ENCODE peak calls at places on chromosomes 16 and 17, in six cellular contexts. V is OCI-LY7; S is NT2/D1; F is HCT116; P is naive thymus-derived CD4-positive, alpha-beta T cell; A is CD4-positive, alpha-beta memory T cell. N is an unnamed sample. For H3K9me3 and H3K4me1, the result is how much of the 10 kb centered on the place peaks cover.

GRCh38 chr16:68901910-68902309 is 58.6 kb downstream of the TANGO6 start:
- DNase-seq in V (no peak), S (no peak), F (no peak), P (no peak), A (no peak), N (no peak)

GRCh38 chr16:19344224-19344801 is 58.8 kb downstream of the CLEC19A start:
- DNase-seq in V (no peak), S (no peak), F (no peak), P (no peak), A (no peak), N (no peak)

GRCh38 chr16:71440669-71441347 is 1.0 kb downstream of the TLE7 start:
- DNase-seq in V (no peak), S (no peak), F (no peak), P (no peak), A (no peak), N (no peak)

GRCh38 chr17:52383493-52384100 is 225.1 kb upstream of the CA10 start:
- DNase-seq in V (peak), S (peak), F (peak), P (no peak), A (no peak), N (no peak)

GRCh38 chr16:5615868-5616642 is 518.5 kb upstream of the EEF2KMT start:
- DNase-seq in V (peak), S (peak), F (peak), P (no peak), A (no peak), N (no peak)

GRCh38 chr16:55647798-55648197 is 8.0 kb upstream of the SLC6A2 start:
- DNase-seq in V (no peak), S (no peak), F (no peak), P (no peak), A (no peak), N (no peak)

GRCh38 chr17:75102385-75102821 is 7.4 kb upstream of the ARMC7 start:
- DNase-seq in V (peak), S (no peak), F (no peak), P (no peak), A (no peak), N (no peak)

GRCh38 chr17:72392056-72393010 is 271.5 kb downstream of the SOX9 start:
- DNase-seq in V (peak), S (no peak), F (no peak), P (no peak), A (no peak), N (no peak)

GRCh38 chr17:34307110-34307509 is 12.1 kb upstream of the CCL8 start:
- DNase-seq in V (no peak), S (no peak), F (no peak), P (no peak), A (no peak), N (no peak)

GRCh38 chr17:9729034-9729650 is 62.2 kb downstream of the DHRS7C start:
- DNase-seq in V (peak), S (peak), F (peak), P (no peak), A (peak), N (peak)

GRCh38 chr17:77738666-77739531 is 219.6 kb upstream of the TNRC6C start:
- DNase-seq in V (no peak), S (no peak), F (no peak), P (no peak), A (no peak), N (no peak)

GRCh38 chr17:82018152-82019041 is 4.3 kb downstream of the CENPX start:
- DNase-seq in V (no peak), S (no peak), F (no peak), P (no peak), A (no peak), N (no peak)

GRCh38 chr17:34826332-34826731 is 134.9 kb downstream of the CCT6B start:
- DNase-seq in V (no peak), S (no peak), F (no peak), P (no peak), A (no peak), N (no peak)

DNA sequence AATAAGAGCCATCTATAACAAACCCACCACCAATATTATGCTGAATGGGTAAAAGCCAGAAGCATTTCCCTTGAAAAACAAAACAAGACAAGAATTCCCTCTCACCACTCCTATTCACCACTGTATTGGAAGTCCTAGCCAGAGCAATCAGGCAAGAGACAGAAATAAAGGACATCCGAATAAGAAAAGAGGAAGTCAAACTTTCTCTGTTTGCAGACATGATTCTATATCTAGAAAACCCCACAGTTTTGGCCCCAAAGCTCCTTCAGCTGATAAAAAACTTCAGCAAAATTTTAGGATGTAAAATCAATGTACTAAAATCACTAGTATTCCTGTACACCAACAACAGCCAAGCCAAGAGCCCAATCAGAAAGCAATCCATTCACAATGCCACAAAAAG is 271.8 kb upstream of the AXIN2 start:
- DNase-seq in V (no peak), S (no peak), F (no peak), P (no peak), A (no peak), N (no peak)
- H3K9me3 ChIP-seq in V (under half), S (under half), F (under half), P (under half), A (under half), N (under half)

DNA sequence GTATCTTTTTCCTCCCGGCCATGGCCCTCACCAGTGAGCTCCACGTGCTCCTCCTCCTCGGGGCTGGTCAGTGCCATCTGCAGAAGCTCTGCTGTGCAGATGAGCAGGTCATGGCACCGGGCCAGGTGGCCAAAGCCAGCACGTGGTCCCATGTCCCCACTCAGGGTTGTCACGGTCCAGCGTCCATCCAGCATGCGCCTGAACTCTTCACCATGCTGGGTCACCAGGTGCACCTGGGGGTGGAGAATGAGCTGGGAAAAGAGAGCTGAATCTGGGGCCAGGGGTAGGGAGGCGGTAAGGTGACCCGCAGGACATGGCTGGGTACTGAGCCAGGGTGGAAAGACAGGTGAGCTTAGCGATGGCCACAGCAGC is 1.3 kb downstream of the DHX58 start:
- DNase-seq in V (no peak), S (no peak), F (no peak), P (no peak), A (no peak), N (no peak)
- H3K4me3 ChIP-seq in V (no peak), S (no peak), F (no peak), P (peak), A (no peak), N (no peak)

DNA sequence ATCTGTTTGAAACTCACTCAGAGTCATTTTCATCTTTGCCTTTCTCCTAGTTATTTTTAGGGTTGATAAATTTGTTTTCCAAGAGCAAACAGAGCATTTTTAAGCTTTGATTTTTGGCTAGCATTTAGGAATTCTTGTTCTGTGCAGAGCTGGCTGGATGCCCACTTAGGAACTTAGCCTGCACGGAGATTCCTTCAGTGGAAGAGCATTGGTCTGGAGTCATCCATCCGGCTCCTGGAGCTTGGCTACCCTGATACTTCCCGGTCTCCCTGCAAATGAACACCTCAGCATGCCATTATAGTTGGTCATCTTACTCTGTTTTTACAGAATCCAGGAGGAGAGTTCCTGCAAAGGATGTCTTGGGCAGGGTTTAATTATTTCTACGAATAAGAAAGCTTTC is 57.1 kb downstream of the SPECC1 start:
- DNase-seq in V (no peak), S (no peak), F (no peak), P (no peak), A (no peak), N (no peak)
- H3K4me1 ChIP-seq in V (under half), S (under half), F (under half), P (under half), A (under half), N (under half)

DNA sequence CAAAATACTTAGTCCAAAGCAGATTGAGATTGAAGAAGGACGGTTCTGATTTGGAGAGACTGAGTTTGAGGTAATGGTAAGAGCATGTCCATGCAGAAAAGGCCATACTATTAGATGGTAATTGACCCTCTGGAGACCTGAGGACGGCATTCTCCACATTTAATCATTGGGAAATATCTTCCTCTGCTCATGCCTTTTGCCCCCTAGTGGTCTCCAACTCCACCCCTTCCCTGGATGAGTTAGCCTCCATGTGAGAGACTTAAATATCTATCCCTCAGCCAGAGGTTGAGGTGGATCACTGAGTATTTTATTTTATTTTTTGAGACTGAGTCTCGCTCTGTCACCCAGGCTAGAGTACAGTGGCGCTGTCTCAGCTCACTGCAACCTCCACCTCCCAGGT is 10.4 kb upstream of the OR3A1 start:
- DNase-seq in V (no peak), S (no peak), F (no peak), P (no peak), A (no peak), N (no peak)
- H3K9me3 ChIP-seq in V (under half), S (under half), F (under half), P (under half), A (under half), N (under half)

GRCh38 chr17:79832211-79833109 is 6.8 kb downstream of the CBX4 start:
- DNase-seq in V (no peak), S (no peak), F (no peak), P (no peak), A (no peak), N (no peak)

GRCh38 chr17:79833110-79833450 is 6.2 kb downstream of the CBX4 start:
- DNase-seq in V (no peak), S (no peak), F (no peak), P (no peak), A (no peak), N (no peak)

GRCh38 chr17:79835470-79835899 is 3.8 kb downstream of the CBX4 start:
- DNase-seq in V (no peak), S (no peak), F (no peak), P (no peak), A (no peak), N (no peak)

GRCh38 chr17:79834575-79835469 is 4.4 kb downstream of the CBX4 start:
- DNase-seq in V (peak), S (no peak), F (no peak), P (peak), A (no peak), N (no peak)

DNA sequence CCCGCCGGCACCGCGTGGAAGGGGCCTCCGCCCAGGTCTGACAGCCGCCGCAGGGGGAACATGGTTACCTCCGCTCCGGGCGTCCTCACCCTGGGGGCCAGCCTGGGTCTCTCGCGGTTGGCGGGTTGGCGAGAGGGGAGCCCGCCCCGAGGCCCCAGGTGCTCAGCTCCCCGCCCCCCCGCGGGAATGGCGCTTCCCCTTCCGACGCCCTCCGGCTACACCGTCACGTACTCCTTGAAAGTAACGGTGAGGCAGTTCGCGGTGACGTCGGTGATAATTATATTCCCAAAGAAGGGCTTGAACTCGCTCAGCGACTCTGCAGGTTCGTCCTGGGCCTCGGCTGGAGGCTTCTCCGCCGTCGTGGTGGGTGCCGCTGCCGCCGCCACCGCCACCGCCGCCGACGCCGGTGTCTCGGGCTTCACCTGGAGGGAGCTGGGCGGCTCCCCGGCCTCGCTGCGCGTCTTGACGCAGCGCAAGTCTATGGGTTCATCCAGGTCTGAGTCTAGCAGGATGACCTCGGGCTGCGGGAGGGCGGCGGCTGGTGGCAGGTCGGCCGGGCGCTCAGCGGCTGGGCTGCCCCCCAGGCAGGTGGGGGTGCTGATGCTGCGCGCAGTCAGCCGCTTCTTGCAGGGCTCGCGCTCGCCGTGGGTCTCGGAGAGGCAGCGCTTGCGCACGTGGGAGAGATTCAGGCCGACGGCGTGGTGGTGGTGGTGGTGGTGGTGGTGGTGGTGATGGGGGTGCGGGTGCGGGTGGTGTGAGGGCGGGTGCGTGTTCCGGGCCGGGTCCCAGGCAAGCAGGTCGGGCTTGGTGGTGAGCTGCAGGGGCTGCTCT is 5.3 kb downstream of the CBX4 start:
- DNase-seq in V (no peak), S (no peak), F (no peak), P (no peak), A (no peak), N (no peak)
- H3K4me3 ChIP-seq in V (no peak), S (no peak), F (no peak), P (no peak), A (no peak), N (no peak)

GRCh38 chr17:17843096-17843495 is 6.3 kb upstream of the SREBF1 start:
- DNase-seq in V (no peak), S (no peak), F (no peak), P (no peak), A (no peak), N (no peak)

GRCh38 chr17:17841620-17842025 is 4.8 kb upstream of the SREBF1 start:
- DNase-seq in V (no peak), S (no peak), F (no peak), P (no peak), A (no peak), N (no peak)

GRCh38 chr17:17842111-17842876 is 5.5 kb upstream of the SREBF1 start:
- DNase-seq in V (no peak), S (no peak), F (no peak), P (no peak), A (no peak), N (no peak)

GRCh38 chr17:17839792-17840707 is 3.3 kb upstream of the SREBF1 start:
- DNase-seq in V (peak), S (no peak), F (peak), P (peak), A (peak), N (peak)

DNA sequence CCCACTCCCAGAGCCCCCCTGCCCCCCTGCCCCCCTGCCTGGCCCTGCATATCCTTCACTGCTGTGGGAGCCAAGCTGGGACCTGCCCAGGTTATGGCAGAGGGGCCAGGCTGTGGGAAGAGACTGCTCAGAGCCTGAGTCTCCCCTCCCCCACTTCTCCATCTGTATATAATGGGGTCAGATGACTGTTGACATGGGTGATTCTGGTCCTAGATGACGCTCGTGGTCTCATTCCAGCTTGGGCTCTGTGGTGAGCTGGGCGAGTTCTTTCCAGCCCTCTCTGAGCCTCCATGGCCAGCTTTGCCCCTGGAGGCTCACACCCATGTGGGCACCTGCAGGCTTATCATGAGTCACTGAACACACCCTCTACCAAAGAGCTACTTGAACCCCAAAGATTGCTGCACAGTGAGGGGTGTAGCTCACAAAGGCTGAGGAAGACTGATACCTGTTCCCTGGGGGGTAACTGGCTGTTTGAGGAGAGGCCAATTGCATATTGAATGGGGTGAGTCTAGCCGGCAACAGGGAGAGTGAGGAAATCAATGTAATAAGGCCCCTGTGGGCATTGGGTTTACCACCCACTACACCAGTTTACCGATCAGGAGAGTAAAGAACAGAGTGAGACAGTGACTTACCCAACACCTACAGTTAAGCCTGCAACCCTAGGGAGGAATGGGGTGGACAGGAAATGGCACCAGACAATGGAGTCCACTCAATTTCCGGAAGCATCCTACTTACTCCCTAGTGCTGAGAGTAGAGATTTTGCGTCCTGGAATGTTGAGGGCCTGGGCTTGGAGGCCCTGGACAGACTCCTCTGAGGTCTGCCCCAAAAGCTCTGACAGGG is 4.2 kb upstream of the SREBF1 start:
- DNase-seq in V (peak), S (no peak), F (no peak), P (no peak), A (no peak), N (no peak)
- H3K4me1 ChIP-seq in V (under half), S (under half), F (under half), P (under half), A (under half), N (under half)

GRCh38 chr16:86022381-86022960 is 123.5 kb downstream of the IRF8 start:
- DNase-seq in V (no peak), S (no peak), F (no peak), P (no peak), A (no peak), N (no peak)
- H3K9me3 ChIP-seq in V (under half), S (under half), F (under half), P (under half), A (under half), N (under half)

GRCh38 chr16:75572859-75573542 is 6.8 kb downstream of the GABARAPL2 start:
- DNase-seq in V (no peak), S (no peak), F (no peak), P (no peak), A (no peak), N (no peak)
- H3K4me3 ChIP-seq in V (no peak), S (no peak), F (no peak), P (no peak), A (no peak), N (no peak)